ENCODE peak calls at places on chromosomes 12 and 14, in nine cellular contexts. D is suprapubic skin; Y is CD8-positive, alpha-beta memory T cell; T is body of pancreas; P is breast epithelium; R is dorsolateral prefrontal cortex; N is heart right ventricle; X is cardiac muscle cell; K is Peyer's patch. M is an unnamed sample.

GRCh38 chr12:21989819-21990412 is 48.7 kb upstream of the ABCC9 start:
- DNase-seq in X (peak), N (no peak), T (no peak), Y (no peak), D (no peak), R (no peak), K (no peak), P (no peak), M (no peak)

GRCh38 chr14:94136575-94137331 is 7.3 kb upstream of the IFI27L2 start:
- DNase-seq in X (peak), P (peak), R (peak), D (peak), Y (peak), T (peak), K (peak), N (peak), M (peak)

GRCh38 chr14:66383271-66383670 is 102.9 kb upstream of the CCDC196 start:
- DNase-seq in T (no peak), R (no peak), N (no peak), D (no peak), X (no peak), K (no peak), Y (no peak), P (no peak), M (no peak)

GRCh38 chr14:28875937-28876910 is 109.6 kb downstream of the FOXG1 start:
- DNase-seq in X (peak), D (no peak), Y (no peak), T (no peak), N (no peak), R (no peak), K (no peak), P (no peak), M (no peak)

GRCh38 chr14:96409701-96410100 is 17.8 kb downstream of the AK7 start:
- DNase-seq in Y (no peak), N (no peak), P (no peak), X (no peak), R (no peak), K (no peak), D (no peak), T (peak), M (no peak)

GRCh38 chr12:58285551-58285950 is 344.2 kb downstream of the ATP23 start:
- DNase-seq in R (no peak), N (no peak), K (no peak), P (no peak), X (no peak), D (no peak), Y (no peak), T (no peak), M (no peak)

GRCh38 chr14:98120831-98121464 is 1151.0 kb downstream of the BCL11B start:
- DNase-seq in T (no peak), D (no peak), P (no peak), N (no peak), R (no peak), X (no peak), K (no peak), Y (no peak), M (no peak)

GRCh38 chr12:1277905-1278304 is 286.9 kb downstream of the ERC1 start:
- DNase-seq in X (peak), D (no peak), K (no peak), N (no peak), R (no peak), P (no peak), Y (peak), T (no peak), M (no peak)

GRCh38 chr12:43292699-43293098 is 259.3 kb downstream of the ADAMTS20 start:
- DNase-seq in R (no peak), X (no peak), N (no peak), P (no peak), D (no peak), T (no peak), K (no peak), Y (no peak), M (no peak)

GRCh38 chr12:43294881-43295280 is 257.1 kb downstream of the ADAMTS20 start:
- DNase-seq in P (no peak), D (no peak), X (no peak), Y (no peak), N (no peak), R (no peak), T (no peak), K (no peak), M (no peak)

GRCh38 chr12:43294147-43294546 is 257.9 kb downstream of the ADAMTS20 start:
- DNase-seq in R (no peak), T (no peak), Y (no peak), D (no peak), X (no peak), K (no peak), P (no peak), N (no peak), M (no peak)

GRCh38 chr12:43291516-43291915 is 260.5 kb downstream of the ADAMTS20 start:
- DNase-seq in N (no peak), T (no peak), P (no peak), Y (no peak), X (no peak), D (no peak), K (no peak), R (no peak), M (no peak)

GRCh38 chr12:43293396-43293795 is 258.6 kb downstream of the ADAMTS20 start:
- DNase-seq in T (no peak), Y (no peak), N (no peak), D (no peak), R (no peak), K (no peak), X (no peak), P (no peak), M (no peak)
- H3K27ac ChIP-seq in T (no peak), Y (no peak), N (no peak), D (no peak), R (no peak), K (no peak), X (no peak), P (no peak), M (no peak)

GRCh38 chr12:106301241-106301610 is 1.3 kb upstream of the TCP11L2 start:
- DNase-seq in K (no peak), T (no peak), D (no peak), X (no peak), P (no peak), Y (no peak), R (no peak), N (no peak), M (no peak)
- H3K4me3 ChIP-seq in K (no peak), T (no peak), D (peak), X (no peak), P (no peak), Y (peak), R (no peak), N (no peak), M (no peak)

GRCh38 chr12:56803750-56804149 is 40.6 kb downstream of the HSD17B6 start:
- DNase-seq in Y (no peak), T (peak), R (no peak), X (no peak), D (no peak), N (peak), P (no peak), K (no peak), M (no peak)
- H3K27ac ChIP-seq in Y (no peak), T (no peak), R (no peak), X (no peak), D (no peak), N (no peak), P (no peak), K (no peak), M (no peak)

GRCh38 chr14:100587248-100587762 is at the start of gene BEGAIN:
- DNase-seq in K (peak), D (no peak), N (no peak), X (peak), R (peak), Y (no peak), T (no peak), P (no peak), M (no peak)

GRCh38 chr14:100586520-100587247 is 533 bp downstream of the BEGAIN start:
- DNase-seq in T (peak), Y (no peak), N (peak), P (no peak), D (no peak), K (peak), X (peak), R (peak), M (no peak)

GRCh38 chr14:100589071-100589759 is 2.0 kb upstream of the BEGAIN start:
- DNase-seq in P (no peak), X (no peak), R (peak), N (no peak), D (no peak), Y (no peak), T (no peak), K (peak), M (no peak)

GRCh38 chr14:100588671-100589070 is 1.5 kb upstream of the BEGAIN start:
- DNase-seq in T (peak), Y (no peak), P (no peak), X (no peak), R (peak), N (no peak), D (no peak), K (no peak), M (no peak)

DNA sequence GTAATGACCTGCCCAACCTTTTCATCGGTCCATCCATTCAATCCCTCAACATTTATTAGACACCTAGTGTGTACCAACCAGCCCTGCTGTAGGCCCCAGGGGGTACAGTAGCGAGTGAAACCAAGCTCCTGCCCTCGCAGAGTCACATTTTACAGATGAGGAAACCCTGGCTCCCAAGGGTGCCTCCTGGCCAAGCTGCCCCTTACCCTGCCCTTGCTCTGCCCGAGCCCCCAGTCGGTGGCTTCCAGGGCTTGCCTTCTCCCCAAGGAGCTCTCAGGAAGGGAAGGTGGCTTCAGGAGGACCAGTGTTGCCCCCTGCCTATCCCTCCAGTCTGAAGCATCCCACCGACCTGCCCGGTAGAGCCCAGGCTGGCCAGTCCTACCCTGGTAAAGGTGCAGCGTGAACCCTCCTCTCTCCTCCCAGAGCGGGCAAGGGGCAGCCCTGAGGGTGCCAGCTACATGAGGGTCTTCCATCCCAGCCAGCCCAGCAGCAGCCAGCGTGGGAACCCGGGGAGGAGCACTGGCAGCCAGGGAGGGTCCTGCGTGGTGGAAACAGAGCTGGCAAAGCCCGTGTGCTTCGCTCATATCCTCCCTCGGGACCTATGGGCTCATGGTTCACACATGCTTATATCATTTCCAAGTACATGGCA is 670 bp upstream of the BEGAIN start:
- DNase-seq in T (peak), Y (no peak), N (no peak), R (peak), D (no peak), P (no peak), X (no peak), K (peak), M (no peak)
- H3K4me3 ChIP-seq in T (no peak), Y (no peak), N (no peak), R (no peak), D (peak), P (peak), X (no peak), K (no peak), M (no peak)

GRCh38 chr12:91858186-91858585 is 287.5 kb downstream of the BTG1 start:
- DNase-seq in R (no peak), K (no peak), N (no peak), T (no peak), D (no peak), X (no peak), P (no peak), Y (no peak), M (no peak)

GRCh38 chr12:91851741-91852477 is 293.7 kb downstream of the BTG1 start:
- DNase-seq in D (no peak), P (no peak), N (no peak), X (no peak), R (no peak), K (no peak), Y (peak), T (no peak), M (no peak)

GRCh38 chr12:91852646-91853045 is 293.0 kb downstream of the BTG1 start:
- DNase-seq in P (no peak), N (no peak), T (no peak), R (no peak), X (no peak), K (no peak), D (no peak), Y (no peak), M (no peak)

GRCh38 chr12:91853350-91854127 is 292.1 kb downstream of the BTG1 start:
- DNase-seq in X (no peak), R (no peak), T (no peak), K (no peak), P (no peak), Y (no peak), D (no peak), N (no peak), M (no peak)

GRCh38 chr12:91854725-91855124 is 290.9 kb downstream of the BTG1 start:
- DNase-seq in Y (no peak), D (no peak), N (no peak), X (no peak), T (no peak), P (no peak), R (no peak), K (no peak), M (no peak)
- H3K27ac ChIP-seq in Y (no peak), D (peak), N (no peak), X (no peak), T (no peak), P (peak), R (peak), K (peak), M (no peak)

DNA sequence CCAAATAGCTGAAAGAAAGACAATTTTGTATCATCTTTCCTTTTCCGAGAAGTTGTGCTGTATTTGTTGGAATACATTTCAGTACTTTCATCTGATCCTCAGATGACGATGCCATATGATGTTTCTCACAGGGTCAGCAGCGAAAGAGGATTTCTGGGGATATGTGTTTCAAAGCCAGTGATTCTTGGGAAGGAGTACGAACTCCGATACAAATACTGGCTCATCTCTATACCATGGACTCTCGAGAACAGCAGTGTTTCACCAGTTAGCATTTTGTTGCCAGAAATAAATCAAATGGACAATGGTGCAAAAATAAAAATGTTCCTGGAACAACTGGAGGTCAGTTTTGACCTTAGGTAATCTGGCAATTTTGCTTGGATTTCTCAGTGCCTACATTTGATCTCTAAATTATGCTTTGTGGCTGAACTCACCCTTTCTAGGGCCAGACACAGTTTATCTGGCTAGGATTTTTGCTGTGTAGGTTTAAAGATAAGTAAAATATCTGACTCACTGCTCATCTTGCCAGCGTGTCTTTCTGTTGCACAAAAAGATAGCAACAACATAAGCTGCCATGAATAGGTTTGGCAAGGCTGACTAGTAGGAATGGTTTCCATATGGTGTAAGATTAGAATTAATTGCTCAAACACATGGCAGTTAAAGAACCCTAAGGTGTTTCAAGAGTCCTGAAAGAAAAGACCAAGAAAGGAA is 11.0 kb upstream of the MGP start:
- DNase-seq in R (no peak), P (no peak), X (no peak), D (no peak), T (no peak), N (no peak), Y (no peak), K (no peak), M (no peak)
- H3K4me3 ChIP-seq in R (no peak), P (no peak), X (no peak), D (no peak), T (no peak), N (no peak), Y (no peak), K (no peak), M (no peak)

GRCh38 chr14:35333797-35334743 is 41.9 kb downstream of the PSMA6 start:
- DNase-seq in X (no peak), Y (peak), P (no peak), K (no peak), R (no peak), T (no peak), D (no peak), N (no peak), M (peak)
- H3K27ac ChIP-seq in X (peak), Y (peak), P (peak), K (peak), R (peak), T (peak), D (peak), N (peak), M (peak)

M was measured in effector memory CD4-positive, alpha-beta T cell.